ENCODE peak calls at places on chromosome 9, in six cellular contexts. C is osteocyte; E is stimulated activated CD4-positive, alpha-beta T cell treated with anti-CD3 and anti-CD28 coated beads, Interleukin-2, amount 100 ng/mL, for 48 hours; Y is stromal cell of bone marrow; T is activated CD4-positive, alpha-beta T cell treated with anti-CD3 and anti-CD28 coated beads for 24 hours; P is GF-D8. H is an unnamed sample.

GRCh38 chr9:88732128-88732527 is 197.2 kb downstream of the NXNL2 start:
- DNase-seq in C (no peak), E (no peak), Y (peak), T (no peak), P (no peak), H (no peak)

GRCh38 chr9:109232449-109232848 is 65.4 kb upstream of the FRRS1L start:
- DNase-seq in C (no peak), E (no peak), Y (peak), T (no peak), P (no peak), H (no peak)

GRCh38 chr9:5008206-5008605 is 23.1 kb downstream of the JAK2 start:
- DNase-seq in C (no peak), E (no peak), Y (no peak), T (no peak), P (no peak), H (no peak)

GRCh38 chr9:130143974-130144373 is 28.2 kb upstream of the NCS1 start:
- DNase-seq in C (no peak), E (no peak), Y (no peak), T (no peak), P (no peak), H (no peak)

GRCh38 chr9:24464321-24464951 is 81.3 kb downstream of the IZUMO3 start:
- DNase-seq in C (no peak), E (no peak), Y (peak), T (no peak), P (no peak), H (no peak)

GRCh38 chr9:107948086-107948485 is 458.5 kb upstream of the KLF4 start:
- DNase-seq in C (no peak), E (no peak), Y (no peak), T (no peak), P (no peak), H (no peak)

GRCh38 chr9:136572596-136573313 is 26.9 kb upstream of the NOTCH1 start:
- DNase-seq in C (no peak), E (no peak), Y (no peak), T (no peak), P (no peak), H (no peak)

GRCh38 chr9:88418715-88419540 is 30.7 kb downstream of the SPIN1 start:
- DNase-seq in C (no peak), E (peak), Y (no peak), T (peak), P (no peak), H (no peak)

GRCh38 chr9:120713257-120714087 is 798 bp downstream of the MEGF9 start:
- DNase-seq in C (no peak), E (peak), Y (no peak), T (no peak), P (no peak), H (no peak)

GRCh38 chr9:134707031-134707680 is 65.6 kb downstream of the COL5A1 start:
- DNase-seq in C (peak), E (no peak), Y (peak), T (no peak), P (no peak), H (peak)

GRCh38 chr9:89608646-89609335 is 4.0 kb downstream of the GADD45G start:
- DNase-seq in C (no peak), E (no peak), Y (no peak), T (no peak), P (no peak), H (no peak)

GRCh38 chr9:19471737-19472648 is 63.2 kb downstream of the ACER2 start:
- DNase-seq in C (no peak), E (peak), Y (peak), T (no peak), P (no peak), H (no peak)

GRCh38 chr9:107856633-107857032 is 367.1 kb upstream of the KLF4 start:
- DNase-seq in C (no peak), E (no peak), Y (no peak), T (no peak), P (no peak), H (no peak)

GRCh38 chr9:121267689-121268597 is at the start of gene GSN:
- DNase-seq in C (peak), E (peak), Y (peak), T (peak), P (no peak), H (no peak)

GRCh38 chr9:93218161-93218560 is 34.2 kb downstream of the WNK2 start:
- DNase-seq in C (no peak), E (no peak), Y (no peak), T (no peak), P (no peak), H (no peak)

GRCh38 chr9:19074836-19075235 is 25.6 kb downstream of the RRAGA start:
- DNase-seq in C (no peak), E (no peak), Y (no peak), T (no peak), P (no peak), H (no peak)

GRCh38 chr9:78542491-78543175 is 245.7 kb downstream of the PSAT1 start:
- DNase-seq in C (no peak), E (no peak), Y (no peak), T (no peak), P (no peak), H (no peak)

GRCh38 chr9:119974026-119974425 is 604.8 kb upstream of the BRINP1 start:
- DNase-seq in C (no peak), E (no peak), Y (peak), T (no peak), P (no peak), H (no peak)